ENCODE peak calls at places on chromosomes 6 and 20, in ten cellular contexts. K, Y, N, V, R, C, T, S, U and I are unnamed samples.

GRCh38 chr20:33837096-33837830 is 26.1 kb downstream of the CHMP4B start:
- DNase-seq in K (no peak), Y (no peak), N (no peak), V (no peak), R (no peak), C (no peak), T (no peak), S (no peak), U (no peak), I (no peak)

GRCh38 chr20:57118107-57118769 is 148.2 kb downstream of the BMP7 start:
- DNase-seq in K (no peak), Y (no peak), N (no peak), V (no peak), R (no peak), C (no peak), T (no peak), S (no peak), U (no peak), I (no peak)

GRCh38 chr6:15246217-15247211 is 645 bp downstream of the JARID2 start:
- DNase-seq in K (no peak), Y (no peak), N (no peak), V (peak; percentile 68), R (no peak), C (peak; percentile 27), T (no peak), S (no peak), U (no peak), I (no peak)

GRCh38 chr6:43627008-43627825 is 1.8 kb downstream of the GTPBP2 start:
- DNase-seq in K (peak; percentile 60), Y (no peak), N (peak; percentile 96), V (no peak), R (peak; percentile 96), C (no peak), T (no peak), S (peak; percentile 98), U (peak; percentile 94), I (no peak)

GRCh38 chr6:11427827-11428245 is 109.7 kb upstream of the TMEM170B start:
- DNase-seq in K (no peak), Y (no peak), N (no peak), V (no peak), R (no peak), C (no peak), T (no peak), S (no peak), U (peak; percentile 56), I (no peak)

GRCh38 chr6:33419580-33420492 is at the start of gene SYNGAP1:
- DNase-seq in K (peak; percentile 30), Y (no peak), N (peak; percentile 23), V (peak; percentile 53), R (peak; percentile 36), C (no peak), T (peak; percentile 72), S (peak; percentile 49), U (peak; percentile 74), I (no peak)

GRCh38 chr20:36861875-36862801 is 13.8 kb upstream of the TLDC2 start:
- DNase-seq in K (peak; percentile 86), Y (peak; percentile 47), N (no peak), V (no peak), R (no peak), C (no peak), T (peak; percentile 40), S (peak; percentile 76), U (peak; percentile 79), I (no peak)

GRCh38 chr6:79922018-79922417 is 25.3 kb downstream of the ELOVL4 start:
- DNase-seq in K (no peak), Y (no peak), N (no peak), V (no peak), R (no peak), C (no peak), T (no peak), S (no peak), U (no peak), I (no peak)

GRCh38 chr6:75856902-75857301 is 107.9 kb downstream of the MYO6 start:
- DNase-seq in K (no peak), Y (no peak), N (no peak), V (no peak), R (no peak), C (no peak), T (no peak), S (no peak), U (no peak), I (no peak)

GRCh38 chr6:29908341-29908662 is 34.0 kb upstream of the HLA-A start:
- DNase-seq in K (no peak), Y (no peak), N (no peak), V (no peak), R (no peak), C (no peak), T (no peak), S (no peak), U (no peak), I (no peak)

GRCh38 chr6:42028234-42029061 is 21.9 kb upstream of the TAF8 start:
- DNase-seq in K (no peak), Y (no peak), N (no peak), V (no peak), R (no peak), C (no peak), T (no peak), S (no peak), U (peak; percentile 89), I (no peak)

GRCh38 chr20:51189814-51190782 is 167.2 kb upstream of the KCNG1 start:
- DNase-seq in K (no peak), Y (no peak), N (no peak), V (no peak), R (no peak), C (no peak), T (no peak), S (no peak), U (no peak), I (no peak)

GRCh38 chr20:9838378-9839295 is at the start of gene PAK5:
- DNase-seq in K (peak; percentile 97), Y (peak; percentile 52), N (no peak), V (no peak), R (no peak), C (no peak), T (peak; percentile 95), S (no peak), U (peak; percentile 75), I (no peak)

GRCh38 chr6:26020983-26021349 is 58.4 kb downstream of the TRIM38 start:
- DNase-seq in K (peak; percentile 65), Y (peak; percentile 73), N (no peak), V (peak; percentile 55), R (no peak), C (peak; percentile 47), T (peak; percentile 51), S (peak; percentile 64), U (peak; percentile 75), I (peak; percentile 67)

GRCh38 chr20:39605361-39605760 is 643.2 kb downstream of the DHX35 start:
- DNase-seq in K (no peak), Y (no peak), N (no peak), V (no peak), R (no peak), C (no peak), T (no peak), S (no peak), U (no peak), I (no peak)

GRCh38 chr6:11381801-11382513 is 149.5 kb upstream of the NEDD9 start:
- DNase-seq in K (no peak), Y (no peak), N (no peak), V (peak; percentile 79), R (no peak), C (peak; percentile 68), T (no peak), S (no peak), U (no peak), I (peak; percentile 59)

GRCh38 chr6:5341845-5342244 is 80.5 kb downstream of the FARS2 start:
- DNase-seq in K (no peak), Y (no peak), N (no peak), V (no peak), R (no peak), C (no peak), T (no peak), S (no peak), U (no peak), I (no peak)

GRCh38 chr6:147219463-147219862 is 15.2 kb downstream of the STXBP5 start:
- DNase-seq in K (no peak), Y (no peak), N (no peak), V (no peak), R (no peak), C (no peak), T (no peak), S (no peak), U (no peak), I (no peak)

GRCh38 chr20:2751868-2752630 is 48.4 kb downstream of the CPXM1 start:
- DNase-seq in K (peak; percentile 8), Y (peak; percentile 62), N (no peak), V (peak; percentile 57), R (no peak), C (no peak), T (peak; percentile 64), S (no peak), U (no peak), I (peak; percentile 56)

GRCh38 chr20:43543138-43543537 is 15.7 kb upstream of the SGK2 start:
- DNase-seq in K (no peak), Y (no peak), N (no peak), V (no peak), R (no peak), C (no peak), T (no peak), S (no peak), U (no peak), I (no peak)

GRCh38 chr6:35461270-35461669 is 6.9 kb upstream of the RPL10A start:
- DNase-seq in K (no peak), Y (peak; percentile 60), N (no peak), V (no peak), R (no peak), C (no peak), T (no peak), S (no peak), U (no peak), I (no peak)

GRCh38 chr6:160353950-160354496 is 5.8 kb downstream of the SLC22A3 start:
- DNase-seq in K (no peak), Y (no peak), N (no peak), V (no peak), R (no peak), C (no peak), T (no peak), S (no peak), U (no peak), I (no peak)

GRCh38 chr6:14499804-14500203 is 382.2 kb downstream of the CD83 start:
- DNase-seq in K (no peak), Y (peak; percentile 58), N (peak; percentile 82), V (no peak), R (peak; percentile 65), C (no peak), T (peak; percentile 26), S (peak; percentile 55), U (peak; percentile 91), I (no peak)

GRCh38 chr6:166588691-166589333 is 2.3 kb upstream of the RAMACL start:
- DNase-seq in K (no peak), Y (no peak), N (peak; percentile 54), V (no peak), R (peak; percentile 33), C (no peak), T (no peak), S (no peak), U (peak; percentile 85), I (no peak)

GRCh38 chr6:99013661-99014458 is 66.1 kb upstream of the FBXL4 start:
- DNase-seq in K (no peak), Y (no peak), N (no peak), V (no peak), R (no peak), C (no peak), T (no peak), S (no peak), U (peak; percentile 37), I (no peak)

GRCh38 chr6:168342626-168343025 is 23.0 kb upstream of the DACT2 start:
- DNase-seq in K (no peak), Y (peak; percentile 49), N (no peak), V (no peak), R (no peak), C (no peak), T (no peak), S (no peak), U (no peak), I (no peak)

GRCh38 chr6:28354688-28355554 is 5.2 kb downstream of the ZKSCAN3 start:
- DNase-seq in K (no peak), Y (no peak), N (no peak), V (no peak), R (no peak), C (no peak), T (no peak), S (no peak), U (no peak), I (no peak)